ENCODE peak calls at places on chromosome 2, in nine cellular contexts. One of them, this sample, is unnamed.

GRCh38 chr2:4354164-4354563 is 650.8 kb downstream of the DCDC2C start:
- DNase-seq in osteocyte: no peak
- DNase-seq in ACHN: no peak
- DNase-seq in nephron progenitor cell: no peak
- DNase-seq in ELR: no peak
- DNase-seq in EL: no peak
- DNase-seq in PC-3: peak
- DNase-seq in H7: no peak
- DNase-seq in heart left ventricle: no peak
- DNase-seq in this sample: no peak

GRCh38 chr2:45331034-45331786 is 279.9 kb downstream of the SRBD1 start:
- DNase-seq in osteocyte: no peak
- DNase-seq in ACHN: no peak
- DNase-seq in nephron progenitor cell: no peak
- DNase-seq in ELR: no peak
- DNase-seq in EL: no peak
- DNase-seq in PC-3: peak
- DNase-seq in H7: no peak
- DNase-seq in heart left ventricle: no peak
- DNase-seq in this sample: no peak

GRCh38 chr2:28644760-28645159 is 106.9 kb upstream of the PPP1CB start:
- DNase-seq in osteocyte: no peak
- DNase-seq in ACHN: no peak
- DNase-seq in nephron progenitor cell: no peak
- DNase-seq in ELR: no peak
- DNase-seq in EL: no peak
- DNase-seq in PC-3: no peak
- DNase-seq in H7: no peak
- DNase-seq in heart left ventricle: peak
- DNase-seq in this sample: no peak

GRCh38 chr2:23489471-23490400 is 104.8 kb downstream of the KLHL29 start:
- DNase-seq in osteocyte: no peak
- DNase-seq in ACHN: no peak
- DNase-seq in nephron progenitor cell: no peak
- DNase-seq in ELR: no peak
- DNase-seq in EL: no peak
- DNase-seq in PC-3: no peak
- DNase-seq in H7: no peak
- DNase-seq in heart left ventricle: no peak
- DNase-seq in this sample: no peak

GRCh38 chr2:41837610-41838009 is 210.2 kb upstream of the PKDCC start:
- DNase-seq in osteocyte: no peak
- DNase-seq in ACHN: no peak
- DNase-seq in nephron progenitor cell: no peak
- DNase-seq in ELR: no peak
- DNase-seq in EL: no peak
- DNase-seq in PC-3: no peak
- DNase-seq in H7: no peak
- DNase-seq in heart left ventricle: no peak
- DNase-seq in this sample: no peak

GRCh38 chr2:18345848-18346247 is 214.6 kb downstream of the RDH14 start:
- DNase-seq in osteocyte: no peak
- DNase-seq in ACHN: peak
- DNase-seq in nephron progenitor cell: no peak
- DNase-seq in ELR: peak
- DNase-seq in EL: peak
- DNase-seq in PC-3: peak
- DNase-seq in H7: no peak
- DNase-seq in heart left ventricle: peak
- DNase-seq in this sample: no peak

GRCh38 chr2:46216213-46216612 is 81.0 kb upstream of the EPAS1 start:
- DNase-seq in osteocyte: no peak
- DNase-seq in ACHN: no peak
- DNase-seq in nephron progenitor cell: no peak
- DNase-seq in ELR: peak
- DNase-seq in EL: peak
- DNase-seq in PC-3: peak
- DNase-seq in H7: no peak
- DNase-seq in heart left ventricle: no peak
- DNase-seq in this sample: no peak

GRCh38 chr2:18578033-18578432 is 11.3 kb downstream of the NT5C1B start:
- DNase-seq in osteocyte: no peak
- DNase-seq in ACHN: no peak
- DNase-seq in nephron progenitor cell: no peak
- DNase-seq in ELR: no peak
- DNase-seq in EL: peak
- DNase-seq in PC-3: peak
- DNase-seq in H7: no peak
- DNase-seq in heart left ventricle: no peak
- DNase-seq in this sample: no peak

GRCh38 chr2:12453731-12454130 is 263.0 kb upstream of the TRIB2 start:
- DNase-seq in osteocyte: no peak
- DNase-seq in ACHN: no peak
- DNase-seq in nephron progenitor cell: no peak
- DNase-seq in ELR: no peak
- DNase-seq in EL: no peak
- DNase-seq in PC-3: no peak
- DNase-seq in H7: no peak
- DNase-seq in heart left ventricle: no peak
- DNase-seq in this sample: no peak

GRCh38 chr2:225434014-225434413 is 34.5 kb downstream of the NYAP2 start:
- DNase-seq in osteocyte: no peak
- DNase-seq in ACHN: no peak
- DNase-seq in nephron progenitor cell: peak
- DNase-seq in ELR: no peak
- DNase-seq in EL: no peak
- DNase-seq in PC-3: no peak
- DNase-seq in H7: peak
- DNase-seq in heart left ventricle: no peak
- DNase-seq in this sample: peak

GRCh38 chr2:168550670-168551069 is 94.6 kb downstream of the CERS6 start:
- DNase-seq in osteocyte: no peak
- DNase-seq in ACHN: no peak
- DNase-seq in nephron progenitor cell: no peak
- DNase-seq in ELR: no peak
- DNase-seq in EL: no peak
- DNase-seq in PC-3: no peak
- DNase-seq in H7: peak
- DNase-seq in heart left ventricle: peak
- DNase-seq in this sample: peak

GRCh38 chr2:25373269-25373981 is 31.7 kb upstream of the DNMT3A start:
- DNase-seq in osteocyte: no peak
- DNase-seq in ACHN: no peak
- DNase-seq in nephron progenitor cell: no peak
- DNase-seq in ELR: no peak
- DNase-seq in EL: no peak
- DNase-seq in PC-3: no peak
- DNase-seq in H7: peak
- DNase-seq in heart left ventricle: peak
- DNase-seq in this sample: no peak

GRCh38 chr2:49465157-49465831 is 311.0 kb upstream of the FSHR start:
- DNase-seq in osteocyte: no peak
- DNase-seq in ACHN: no peak
- DNase-seq in nephron progenitor cell: no peak
- DNase-seq in ELR: no peak
- DNase-seq in EL: no peak
- DNase-seq in PC-3: no peak
- DNase-seq in H7: no peak
- DNase-seq in heart left ventricle: no peak
- DNase-seq in this sample: no peak

GRCh38 chr2:219213486-219214071 is 5.2 kb downstream of the ABCB6 start:
- DNase-seq in osteocyte: no peak
- DNase-seq in ACHN: no peak
- DNase-seq in nephron progenitor cell: no peak
- DNase-seq in ELR: no peak
- DNase-seq in EL: no peak
- DNase-seq in PC-3: no peak
- DNase-seq in H7: no peak
- DNase-seq in heart left ventricle: no peak
- DNase-seq in this sample: no peak

GRCh38 chr2:71849111-71849510 is 298.6 kb downstream of the CYP26B1 start:
- DNase-seq in osteocyte: peak
- DNase-seq in ACHN: no peak
- DNase-seq in nephron progenitor cell: no peak
- DNase-seq in ELR: no peak
- DNase-seq in EL: no peak
- DNase-seq in PC-3: no peak
- DNase-seq in H7: no peak
- DNase-seq in heart left ventricle: no peak
- DNase-seq in this sample: no peak

GRCh38 chr2:163471947-163472346 is 263.9 kb downstream of the FIGN start:
- DNase-seq in osteocyte: no peak
- DNase-seq in ACHN: peak
- DNase-seq in nephron progenitor cell: no peak
- DNase-seq in ELR: peak
- DNase-seq in EL: no peak
- DNase-seq in PC-3: peak
- DNase-seq in H7: no peak
- DNase-seq in heart left ventricle: no peak
- DNase-seq in this sample: no peak

GRCh38 chr2:190468814-190469569 is 60.8 kb downstream of the MFSD6 start:
- DNase-seq in osteocyte: no peak
- DNase-seq in ACHN: peak
- DNase-seq in nephron progenitor cell: no peak
- DNase-seq in ELR: peak
- DNase-seq in EL: peak
- DNase-seq in PC-3: peak
- DNase-seq in H7: no peak
- DNase-seq in heart left ventricle: peak
- DNase-seq in this sample: no peak

GRCh38 chr2:191757256-191757655 is 79.3 kb downstream of the NABP1 start:
- DNase-seq in osteocyte: no peak
- DNase-seq in ACHN: no peak
- DNase-seq in nephron progenitor cell: no peak
- DNase-seq in ELR: no peak
- DNase-seq in EL: no peak
- DNase-seq in PC-3: no peak
- DNase-seq in H7: no peak
- DNase-seq in heart left ventricle: no peak
- DNase-seq in this sample: no peak

GRCh38 chr2:169647496-169647895 is 46.7 kb downstream of the CFAP210 start:
- DNase-seq in osteocyte: no peak
- DNase-seq in ACHN: no peak
- DNase-seq in nephron progenitor cell: no peak
- DNase-seq in ELR: no peak
- DNase-seq in EL: no peak
- DNase-seq in PC-3: no peak
- DNase-seq in H7: no peak
- DNase-seq in heart left ventricle: no peak
- DNase-seq in this sample: no peak

GRCh38 chr2:228699888-228700287 is 518.4 kb upstream of the SPHKAP start:
- DNase-seq in osteocyte: no peak
- DNase-seq in ACHN: no peak
- DNase-seq in nephron progenitor cell: no peak
- DNase-seq in ELR: peak
- DNase-seq in EL: no peak
- DNase-seq in PC-3: peak
- DNase-seq in H7: no peak
- DNase-seq in heart left ventricle: no peak
- DNase-seq in this sample: no peak

GRCh38 chr2:25582079-25582830 is 91.1 kb downstream of the DTNB start:
- DNase-seq in osteocyte: no peak
- DNase-seq in ACHN: no peak
- DNase-seq in nephron progenitor cell: no peak
- DNase-seq in ELR: no peak
- DNase-seq in EL: no peak
- DNase-seq in PC-3: no peak
- DNase-seq in H7: no peak
- DNase-seq in heart left ventricle: no peak
- DNase-seq in this sample: no peak

GRCh38 chr2:202104286-202104870 is 31.3 kb downstream of the KIAA2012 start:
- DNase-seq in osteocyte: no peak
- DNase-seq in ACHN: peak
- DNase-seq in nephron progenitor cell: peak
- DNase-seq in ELR: peak
- DNase-seq in EL: peak
- DNase-seq in PC-3: peak
- DNase-seq in H7: peak
- DNase-seq in heart left ventricle: no peak
- DNase-seq in this sample: peak

GRCh38 chr2:165401285-165401852 is 68.1 kb upstream of the CSRNP3 start:
- DNase-seq in osteocyte: no peak
- DNase-seq in ACHN: peak
- DNase-seq in nephron progenitor cell: peak
- DNase-seq in ELR: peak
- DNase-seq in EL: peak
- DNase-seq in PC-3: peak
- DNase-seq in H7: no peak
- DNase-seq in heart left ventricle: no peak
- DNase-seq in this sample: no peak

GRCh38 chr2:216829533-216829932 is 30.3 kb downstream of the TNP1 start:
- DNase-seq in osteocyte: no peak
- DNase-seq in ACHN: no peak
- DNase-seq in nephron progenitor cell: no peak
- DNase-seq in ELR: no peak
- DNase-seq in EL: peak
- DNase-seq in PC-3: peak
- DNase-seq in H7: no peak
- DNase-seq in heart left ventricle: peak
- DNase-seq in this sample: no peak

GRCh38 chr2:29106980-29107388 is 8.2 kb upstream of the CLIP4 start:
- DNase-seq in osteocyte: no peak
- DNase-seq in ACHN: no peak
- DNase-seq in nephron progenitor cell: no peak
- DNase-seq in ELR: peak
- DNase-seq in EL: no peak
- DNase-seq in PC-3: peak
- DNase-seq in H7: no peak
- DNase-seq in heart left ventricle: no peak
- DNase-seq in this sample: no peak

This sample was measured in WTC11.